ENCODE peak calls at places on chromosome 15, in six cellular contexts. One of them, this sample, is unnamed.

GRCh38 chr15:25804451-25804850 is 58.7 kb downstream of the ATP10A start:
- DNase-seq in astrocyte of the spinal cord: no peak
- DNase-seq in A549: no peak
- DNase-seq in fibroblast of villous mesenchyme: no peak
- DNase-seq in psoas muscle: no peak
- DNase-seq in CD8-positive, alpha-beta T cell: no peak
- DNase-seq in this sample: no peak

GRCh38 chr15:74422723-74423442 is 10.9 kb downstream of the SEMA7A start:
- DNase-seq in fibroblast of villous mesenchyme: peak
- DNase-seq in astrocyte of the spinal cord: peak
- DNase-seq in CD8-positive, alpha-beta T cell: no peak
- DNase-seq in psoas muscle: no peak
- DNase-seq in A549: peak
- DNase-seq in this sample: peak

GRCh38 chr15:43433160-43433559 is 59.8 kb downstream of the TP53BP1 start:
- DNase-seq in CD8-positive, alpha-beta T cell: no peak
- DNase-seq in psoas muscle: no peak
- DNase-seq in fibroblast of villous mesenchyme: no peak
- DNase-seq in A549: no peak
- DNase-seq in astrocyte of the spinal cord: peak
- DNase-seq in this sample: no peak

GRCh38 chr15:68817304-68818087 is 3.2 kb downstream of the ANP32A start:
- DNase-seq in fibroblast of villous mesenchyme: peak
- DNase-seq in A549: peak
- DNase-seq in CD8-positive, alpha-beta T cell: peak
- DNase-seq in astrocyte of the spinal cord: peak
- DNase-seq in psoas muscle: peak
- DNase-seq in this sample: no peak

GRCh38 chr15:23467110-23467600 is 20.1 kb upstream of the GOLGA6L2 start:
- DNase-seq in astrocyte of the spinal cord: peak
- DNase-seq in fibroblast of villous mesenchyme: peak
- DNase-seq in psoas muscle: no peak
- DNase-seq in CD8-positive, alpha-beta T cell: no peak
- DNase-seq in A549: peak
- DNase-seq in this sample: no peak

GRCh38 chr15:100726070-100726420 is 123.7 kb downstream of the ASB7 start:
- DNase-seq in CD8-positive, alpha-beta T cell: no peak
- DNase-seq in A549: no peak
- DNase-seq in astrocyte of the spinal cord: no peak
- DNase-seq in fibroblast of villous mesenchyme: no peak
- DNase-seq in psoas muscle: no peak
- DNase-seq in this sample: no peak

GRCh38 chr15:23422099-23422945 is 24.7 kb downstream of the GOLGA6L2 start:
- DNase-seq in A549: peak
- DNase-seq in fibroblast of villous mesenchyme: no peak
- DNase-seq in CD8-positive, alpha-beta T cell: no peak
- DNase-seq in astrocyte of the spinal cord: no peak
- DNase-seq in psoas muscle: peak
- DNase-seq in this sample: no peak

GRCh38 chr15:70867911-70868467 is 14.0 kb upstream of the LARP6 start:
- DNase-seq in CD8-positive, alpha-beta T cell: no peak
- DNase-seq in A549: no peak
- DNase-seq in fibroblast of villous mesenchyme: peak
- DNase-seq in astrocyte of the spinal cord: peak
- DNase-seq in psoas muscle: peak
- DNase-seq in this sample: no peak

GRCh38 chr15:45548753-45549520 is 26.4 kb upstream of the SLC30A4 start:
- DNase-seq in fibroblast of villous mesenchyme: peak
- DNase-seq in A549: no peak
- DNase-seq in CD8-positive, alpha-beta T cell: no peak
- DNase-seq in psoas muscle: no peak
- DNase-seq in astrocyte of the spinal cord: no peak
- DNase-seq in this sample: no peak

GRCh38 chr15:43390723-43391122 is 19.8 kb downstream of the TUBGCP4 start:
- DNase-seq in fibroblast of villous mesenchyme: peak
- DNase-seq in psoas muscle: no peak
- DNase-seq in CD8-positive, alpha-beta T cell: no peak
- DNase-seq in A549: no peak
- DNase-seq in astrocyte of the spinal cord: peak
- DNase-seq in this sample: no peak

GRCh38 chr15:78049691-78050440 is 27.6 kb downstream of the TBC1D2B start:
- DNase-seq in A549: no peak
- DNase-seq in astrocyte of the spinal cord: peak
- DNase-seq in psoas muscle: no peak
- DNase-seq in fibroblast of villous mesenchyme: peak
- DNase-seq in CD8-positive, alpha-beta T cell: peak
- DNase-seq in this sample: no peak

GRCh38 chr15:45551691-45552090 is 29.1 kb upstream of the SLC30A4 start:
- DNase-seq in psoas muscle: no peak
- DNase-seq in A549: no peak
- DNase-seq in fibroblast of villous mesenchyme: no peak
- DNase-seq in CD8-positive, alpha-beta T cell: no peak
- DNase-seq in astrocyte of the spinal cord: no peak
- DNase-seq in this sample: no peak

GRCh38 chr15:57527382-57528091 is 64.2 kb upstream of the MYZAP start:
- DNase-seq in CD8-positive, alpha-beta T cell: no peak
- DNase-seq in fibroblast of villous mesenchyme: peak
- DNase-seq in psoas muscle: no peak
- DNase-seq in astrocyte of the spinal cord: peak
- DNase-seq in A549: peak
- DNase-seq in this sample: peak

GRCh38 chr15:74620636-74621545 is 5.3 kb downstream of the CLK3 start:
- DNase-seq in A549: peak
- DNase-seq in fibroblast of villous mesenchyme: peak
- DNase-seq in astrocyte of the spinal cord: peak
- DNase-seq in psoas muscle: peak
- DNase-seq in CD8-positive, alpha-beta T cell: peak
- DNase-seq in this sample: peak

GRCh38 chr15:83654379-83655236 is 685 bp downstream of the ADAMTSL3 start:
- DNase-seq in psoas muscle: peak
- DNase-seq in astrocyte of the spinal cord: no peak
- DNase-seq in fibroblast of villous mesenchyme: no peak
- DNase-seq in A549: no peak
- DNase-seq in CD8-positive, alpha-beta T cell: no peak
- DNase-seq in this sample: no peak
- TF ChIP-seq CTCF in psoas muscle: no peak
- TF ChIP-seq CTCF in astrocyte of the spinal cord: no peak
- TF ChIP-seq CTCF in fibroblast of villous mesenchyme: no peak
- TF ChIP-seq CTCF in A549: no peak
- TF ChIP-seq CTCF in CD8-positive, alpha-beta T cell: no peak
- TF ChIP-seq CTCF in this sample: no peak

GRCh38 chr15:39270976-39271375 is 309.9 kb upstream of the THBS1 start:
- DNase-seq in fibroblast of villous mesenchyme: peak
- DNase-seq in psoas muscle: no peak
- DNase-seq in astrocyte of the spinal cord: peak
- DNase-seq in CD8-positive, alpha-beta T cell: no peak
- DNase-seq in A549: peak
- DNase-seq in this sample: no peak

GRCh38 chr15:39267685-39268084 is 313.2 kb upstream of the THBS1 start:
- DNase-seq in fibroblast of villous mesenchyme: no peak
- DNase-seq in psoas muscle: no peak
- DNase-seq in A549: no peak
- DNase-seq in CD8-positive, alpha-beta T cell: no peak
- DNase-seq in astrocyte of the spinal cord: no peak
- DNase-seq in this sample: no peak

GRCh38 chr15:39270221-39270835 is 310.6 kb upstream of the THBS1 start:
- DNase-seq in fibroblast of villous mesenchyme: no peak
- DNase-seq in psoas muscle: no peak
- DNase-seq in astrocyte of the spinal cord: no peak
- DNase-seq in CD8-positive, alpha-beta T cell: no peak
- DNase-seq in A549: no peak
- DNase-seq in this sample: no peak

GRCh38 chr15:39269352-39269751 is 311.5 kb upstream of the THBS1 start:
- DNase-seq in astrocyte of the spinal cord: no peak
- DNase-seq in A549: no peak
- DNase-seq in CD8-positive, alpha-beta T cell: no peak
- DNase-seq in fibroblast of villous mesenchyme: no peak
- DNase-seq in psoas muscle: no peak
- DNase-seq in this sample: no peak

DNA sequence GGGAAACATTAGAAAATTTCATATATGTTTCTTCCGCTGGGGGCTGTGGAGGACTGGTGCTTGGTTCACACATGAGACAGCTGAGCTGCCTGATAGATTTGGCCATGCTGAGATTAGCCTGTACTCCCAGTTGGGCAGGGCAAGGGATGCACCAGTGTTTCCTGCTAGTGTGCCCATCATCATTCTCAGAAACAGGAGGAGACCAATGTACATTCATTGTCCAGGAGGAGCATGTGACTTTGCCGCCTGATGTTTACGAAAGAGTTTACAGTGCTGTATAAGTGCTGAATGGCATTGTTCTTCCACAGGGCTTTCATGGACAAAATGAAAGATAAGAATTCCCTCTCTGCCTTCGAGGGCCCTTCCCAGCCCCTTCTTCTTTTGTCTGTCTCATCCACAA is 311.1 kb upstream of the THBS1 start:
- DNase-seq in CD8-positive, alpha-beta T cell: no peak
- DNase-seq in astrocyte of the spinal cord: no peak
- DNase-seq in A549: no peak
- DNase-seq in psoas muscle: no peak
- DNase-seq in fibroblast of villous mesenchyme: no peak
- DNase-seq in this sample: no peak
- H3K4me3 ChIP-seq in CD8-positive, alpha-beta T cell: no peak
- H3K4me3 ChIP-seq in astrocyte of the spinal cord: no peak
- H3K4me3 ChIP-seq in A549: no peak
- H3K4me3 ChIP-seq in psoas muscle: no peak
- H3K4me3 ChIP-seq in fibroblast of villous mesenchyme: no peak
- H3K4me3 ChIP-seq in this sample: no peak

DNA sequence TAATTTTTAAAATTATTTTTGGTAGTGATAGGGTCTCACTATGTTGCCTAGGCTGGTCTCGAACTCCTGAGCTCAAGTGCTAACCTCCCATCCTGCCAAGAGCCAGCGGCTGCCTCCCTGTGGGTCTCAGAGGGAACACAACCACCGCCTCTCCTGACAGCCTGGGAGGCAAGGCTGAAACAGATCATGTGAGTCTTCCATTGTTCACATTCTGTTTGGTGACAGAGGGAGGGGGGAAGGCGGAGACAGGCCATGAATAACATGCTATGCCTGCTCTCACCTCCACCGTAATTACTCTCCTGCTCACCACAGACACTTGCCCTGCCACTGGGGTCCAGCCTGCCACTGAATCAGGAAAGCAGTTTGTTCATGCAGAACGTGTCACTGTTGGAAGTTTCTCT is 78.3 kb upstream of the RASGRF1 start:
- DNase-seq in CD8-positive, alpha-beta T cell: no peak
- DNase-seq in psoas muscle: no peak
- DNase-seq in astrocyte of the spinal cord: no peak
- DNase-seq in fibroblast of villous mesenchyme: no peak
- DNase-seq in A549: peak
- DNase-seq in this sample: peak
- TF ChIP-seq CTCF in CD8-positive, alpha-beta T cell: no peak
- TF ChIP-seq CTCF in psoas muscle: no peak
- TF ChIP-seq CTCF in astrocyte of the spinal cord: no peak
- TF ChIP-seq CTCF in fibroblast of villous mesenchyme: no peak
- TF ChIP-seq CTCF in A549: no peak
- TF ChIP-seq CTCF in this sample: no peak

DNA sequence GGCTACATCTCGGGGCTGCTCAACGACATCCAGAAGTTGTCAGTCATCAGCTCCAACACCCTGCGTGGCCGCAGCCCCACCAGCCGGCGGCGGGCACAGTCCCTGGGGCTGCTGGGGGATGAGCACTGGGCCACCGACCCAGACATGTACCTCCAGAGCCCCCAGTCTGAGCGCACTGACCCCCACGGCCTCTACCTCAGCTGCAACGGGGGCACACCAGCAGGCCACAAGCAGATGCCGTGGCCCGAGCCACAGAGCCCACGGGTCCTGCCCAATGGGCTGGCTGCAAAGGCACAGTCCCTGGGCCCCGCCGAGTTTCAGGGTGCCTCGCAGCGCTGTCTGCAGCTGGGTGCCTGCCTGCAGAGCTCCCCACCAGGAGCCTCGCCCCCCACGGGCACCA is 17.0 kb downstream of the ANKRD63 start:
- DNase-seq in fibroblast of villous mesenchyme: no peak
- DNase-seq in astrocyte of the spinal cord: no peak
- DNase-seq in A549: no peak
- DNase-seq in psoas muscle: no peak
- DNase-seq in CD8-positive, alpha-beta T cell: no peak
- DNase-seq in this sample: no peak
- H3K4me3 ChIP-seq in fibroblast of villous mesenchyme: no peak
- H3K4me3 ChIP-seq in astrocyte of the spinal cord: no peak
- H3K4me3 ChIP-seq in A549: no peak
- H3K4me3 ChIP-seq in psoas muscle: no peak
- H3K4me3 ChIP-seq in CD8-positive, alpha-beta T cell: no peak
- H3K4me3 ChIP-seq in this sample: no peak

DNA sequence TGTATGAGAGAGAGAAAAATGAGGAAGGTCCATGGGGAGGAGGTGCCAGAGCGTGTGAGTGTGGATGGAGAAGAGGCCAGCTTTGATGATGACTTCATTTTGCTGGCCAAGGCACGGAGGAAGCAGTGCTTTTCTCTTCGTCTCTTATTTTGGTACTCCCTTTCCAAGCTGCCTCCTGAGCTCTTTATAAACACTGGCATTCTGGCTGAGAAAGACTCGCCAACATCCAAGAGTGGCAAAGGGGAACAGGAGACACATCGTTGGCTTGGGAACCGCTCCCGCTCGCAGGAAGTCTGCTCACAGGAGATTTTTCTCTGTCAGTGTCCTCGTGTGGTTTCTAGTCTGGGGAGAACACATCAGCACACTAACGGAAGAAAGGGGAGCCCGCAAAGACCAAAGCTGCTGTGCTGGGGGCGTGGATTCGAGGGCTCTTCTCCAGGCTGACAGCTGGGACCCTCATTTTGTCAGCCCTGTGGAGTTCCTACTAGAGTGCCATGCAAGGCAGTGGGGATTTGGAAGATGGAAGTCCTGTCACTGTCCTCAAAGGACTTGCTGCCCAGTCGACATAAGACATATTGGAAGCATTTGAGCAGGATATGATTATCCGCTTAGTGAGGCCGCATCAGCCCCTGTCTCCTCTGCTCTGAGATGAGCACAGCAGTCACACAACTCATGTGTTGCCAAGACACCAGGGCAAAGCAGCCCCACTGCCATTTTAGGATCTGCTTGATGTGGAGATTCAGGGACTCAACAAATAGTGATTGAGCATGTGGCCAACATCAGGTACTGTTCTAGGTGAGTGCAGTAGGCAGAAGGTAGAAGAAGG is 8.0 kb upstream of the SEMA4B start:
- DNase-seq in A549: no peak
- DNase-seq in astrocyte of the spinal cord: no peak
- DNase-seq in fibroblast of villous mesenchyme: no peak
- DNase-seq in psoas muscle: no peak
- DNase-seq in CD8-positive, alpha-beta T cell: no peak
- DNase-seq in this sample: no peak
- TF ChIP-seq CTCF in A549: no peak
- TF ChIP-seq CTCF in astrocyte of the spinal cord: no peak
- TF ChIP-seq CTCF in fibroblast of villous mesenchyme: no peak
- TF ChIP-seq CTCF in psoas muscle: no peak
- TF ChIP-seq CTCF in CD8-positive, alpha-beta T cell: no peak
- TF ChIP-seq CTCF in this sample: no peak